ENCODE peak calls at places on chromosome 16, in seven cellular contexts. One of them, this sample, is unnamed.

GRCh38 chr16:54931757-54932660 is 1.3 kb downstream of the IRX5 start:
- DNase-seq in thyroid gland: no peak
- DNase-seq in tibial artery: no peak
- DNase-seq in endodermal cell: peak
- DNase-seq in DND-41: peak
- DNase-seq in stomach: no peak
- DNase-seq in MM.1S: no peak
- DNase-seq in this sample: no peak

GRCh38 chr16:85420501-85421337 is 192.4 kb upstream of the GSE1 start:
- DNase-seq in MM.1S: peak
- DNase-seq in stomach: peak
- DNase-seq in DND-41: peak
- DNase-seq in thyroid gland: peak
- DNase-seq in endodermal cell: peak
- DNase-seq in tibial artery: no peak
- DNase-seq in this sample: peak

GRCh38 chr16:4182581-4183257 is 59.2 kb downstream of the SRL start:
- DNase-seq in endodermal cell: no peak
- DNase-seq in DND-41: no peak
- DNase-seq in MM.1S: no peak
- DNase-seq in tibial artery: no peak
- DNase-seq in thyroid gland: no peak
- DNase-seq in stomach: no peak
- DNase-seq in this sample: no peak

GRCh38 chr16:12206031-12206748 is 229.7 kb downstream of the SNX29 start:
- DNase-seq in MM.1S: no peak
- DNase-seq in stomach: no peak
- DNase-seq in thyroid gland: no peak
- DNase-seq in tibial artery: no peak
- DNase-seq in DND-41: no peak
- DNase-seq in endodermal cell: no peak
- DNase-seq in this sample: no peak

GRCh38 chr16:56643080-56643778 is 4.8 kb downstream of the MT1A start:
- DNase-seq in MM.1S: peak
- DNase-seq in thyroid gland: peak
- DNase-seq in tibial artery: peak
- DNase-seq in endodermal cell: peak
- DNase-seq in stomach: peak
- DNase-seq in DND-41: peak
- DNase-seq in this sample: peak

GRCh38 chr16:57834936-57835335 is 32.6 kb upstream of the KIFC3 start:
- DNase-seq in stomach: no peak
- DNase-seq in endodermal cell: no peak
- DNase-seq in DND-41: no peak
- DNase-seq in tibial artery: no peak
- DNase-seq in MM.1S: no peak
- DNase-seq in thyroid gland: no peak
- DNase-seq in this sample: no peak

GRCh38 chr16:16059895-16060590 is 110.6 kb downstream of the ABCC1 start:
- DNase-seq in MM.1S: no peak
- DNase-seq in DND-41: no peak
- DNase-seq in thyroid gland: peak
- DNase-seq in endodermal cell: no peak
- DNase-seq in tibial artery: no peak
- DNase-seq in stomach: peak
- DNase-seq in this sample: no peak

GRCh38 chr16:28845173-28846079 is 722 bp downstream of the TUFM start:
- DNase-seq in MM.1S: peak
- DNase-seq in thyroid gland: no peak
- DNase-seq in tibial artery: no peak
- DNase-seq in stomach: peak
- DNase-seq in endodermal cell: peak
- DNase-seq in DND-41: peak
- DNase-seq in this sample: peak

GRCh38 chr16:47045023-47045422 is 71.5 kb upstream of the DNAJA2 start:
- DNase-seq in tibial artery: no peak
- DNase-seq in stomach: no peak
- DNase-seq in DND-41: no peak
- DNase-seq in thyroid gland: peak
- DNase-seq in MM.1S: no peak
- DNase-seq in endodermal cell: no peak
- DNase-seq in this sample: no peak

GRCh38 chr16:80900593-80900954 is 96.2 kb upstream of the CDYL2 start:
- DNase-seq in endodermal cell: peak
- DNase-seq in DND-41: no peak
- DNase-seq in MM.1S: no peak
- DNase-seq in stomach: no peak
- DNase-seq in thyroid gland: no peak
- DNase-seq in tibial artery: no peak
- DNase-seq in this sample: no peak
- H3K27ac ChIP-seq in endodermal cell: no peak
- H3K27ac ChIP-seq in DND-41: no peak
- H3K27ac ChIP-seq in MM.1S: no peak
- H3K27ac ChIP-seq in stomach: peak
- H3K27ac ChIP-seq in thyroid gland: peak
- H3K27ac ChIP-seq in tibial artery: peak
- H3K27ac ChIP-seq in this sample: no peak

DNA sequence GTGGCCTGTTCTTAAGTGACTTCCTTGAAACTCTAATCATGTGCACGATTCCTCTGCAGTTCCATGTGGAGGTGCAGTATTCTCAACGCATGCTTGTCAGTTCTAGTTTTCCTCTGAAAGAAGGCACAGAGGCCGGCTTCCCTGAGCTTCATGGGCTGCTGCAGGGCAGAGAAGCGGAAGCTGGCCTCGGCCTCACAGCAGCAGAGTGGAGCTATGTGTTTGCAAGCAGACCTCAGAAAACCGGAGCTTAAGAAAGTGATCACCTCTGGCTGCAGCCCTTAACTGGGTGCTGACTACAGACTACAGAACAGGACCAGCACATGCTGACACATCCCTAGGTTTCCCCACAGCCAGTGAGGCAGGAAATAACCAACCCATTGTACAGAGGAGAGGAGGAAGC is 500.7 kb downstream of the GRIN2A start:
- DNase-seq in stomach: no peak
- DNase-seq in thyroid gland: no peak
- DNase-seq in MM.1S: no peak
- DNase-seq in DND-41: no peak
- DNase-seq in endodermal cell: peak
- DNase-seq in tibial artery: no peak
- DNase-seq in this sample: no peak
- H3K27ac ChIP-seq in stomach: no peak
- H3K27ac ChIP-seq in thyroid gland: no peak
- H3K27ac ChIP-seq in MM.1S: no peak
- H3K27ac ChIP-seq in DND-41: no peak
- H3K27ac ChIP-seq in endodermal cell: no peak
- H3K27ac ChIP-seq in tibial artery: no peak
- H3K27ac ChIP-seq in this sample: no peak

GRCh38 chr16:370443-370842 is at the start of gene MRPL28:
- DNase-seq in thyroid gland: peak
- DNase-seq in stomach: peak
- DNase-seq in tibial artery: peak
- DNase-seq in MM.1S: peak
- DNase-seq in endodermal cell: peak
- DNase-seq in DND-41: peak
- DNase-seq in this sample: peak
- H3K27ac ChIP-seq in thyroid gland: no peak
- H3K27ac ChIP-seq in stomach: peak
- H3K27ac ChIP-seq in tibial artery: peak
- H3K27ac ChIP-seq in MM.1S: no peak
- H3K27ac ChIP-seq in endodermal cell: peak
- H3K27ac ChIP-seq in DND-41: peak
- H3K27ac ChIP-seq in this sample: peak

GRCh38 chr16:1144476-1145382 is 8.2 kb upstream of the CACNA1H start:
- DNase-seq in MM.1S: no peak
- DNase-seq in stomach: no peak
- DNase-seq in endodermal cell: no peak
- DNase-seq in DND-41: no peak
- DNase-seq in tibial artery: no peak
- DNase-seq in thyroid gland: peak
- DNase-seq in this sample: no peak
- H3K27ac ChIP-seq in MM.1S: no peak
- H3K27ac ChIP-seq in stomach: no peak
- H3K27ac ChIP-seq in endodermal cell: no peak
- H3K27ac ChIP-seq in DND-41: no peak
- H3K27ac ChIP-seq in tibial artery: no peak
- H3K27ac ChIP-seq in thyroid gland: no peak
- H3K27ac ChIP-seq in this sample: no peak

GRCh38 chr16:88568710-88569613 is 1.2 kb upstream of the ZC3H18 start:
- DNase-seq in MM.1S: no peak
- DNase-seq in stomach: no peak
- DNase-seq in DND-41: no peak
- DNase-seq in endodermal cell: no peak
- DNase-seq in tibial artery: no peak
- DNase-seq in thyroid gland: no peak
- DNase-seq in this sample: no peak
- H3K27ac ChIP-seq in MM.1S: no peak
- H3K27ac ChIP-seq in stomach: peak
- H3K27ac ChIP-seq in DND-41: peak
- H3K27ac ChIP-seq in endodermal cell: no peak
- H3K27ac ChIP-seq in tibial artery: peak
- H3K27ac ChIP-seq in thyroid gland: no peak
- H3K27ac ChIP-seq in this sample: peak

This sample was measured in CD4-positive, CD25-positive, alpha-beta regulatory T cell.